ENCODE peak calls at places on chromosomes 16 and 17, in nine cellular contexts. One of them, this sample, is unnamed.

GRCh38 chr17:53217311-53217710 is 605.4 kb upstream of the KIF2B start:
- DNase-seq in OCI-LY7: no peak
- DNase-seq in pancreas: no peak
- DNase-seq in tibial nerve: no peak
- DNase-seq in fibroblast of lung: no peak
- DNase-seq in astrocyte of the cerebellum: no peak
- DNase-seq in skeletal muscle cell: no peak
- DNase-seq in HCT116: no peak
- DNase-seq in ovary: no peak
- DNase-seq in this sample: no peak

GRCh38 chr16:73067671-73068545 is 20.0 kb upstream of the ZFHX3 start:
- DNase-seq in astrocyte of the cerebellum: no peak
- DNase-seq in skeletal muscle cell: no peak
- DNase-seq in fibroblast of lung: no peak
- DNase-seq in pancreas: no peak
- DNase-seq in tibial nerve: no peak
- DNase-seq in ovary: no peak
- DNase-seq in HCT116: no peak
- DNase-seq in OCI-LY7: no peak
- DNase-seq in this sample: no peak

GRCh38 chr17:73575470-73576235 is 68.6 kb downstream of the SDK2 start:
- DNase-seq in ovary: no peak
- DNase-seq in fibroblast of lung: no peak
- DNase-seq in skeletal muscle cell: no peak
- DNase-seq in tibial nerve: no peak
- DNase-seq in pancreas: no peak
- DNase-seq in astrocyte of the cerebellum: no peak
- DNase-seq in OCI-LY7: no peak
- DNase-seq in HCT116: no peak
- DNase-seq in this sample: no peak

GRCh38 chr17:77810536-77810935 is 148.0 kb upstream of the TNRC6C start:
- DNase-seq in pancreas: no peak
- DNase-seq in astrocyte of the cerebellum: peak; percentile 86
- DNase-seq in skeletal muscle cell: peak; percentile 74
- DNase-seq in OCI-LY7: no peak
- DNase-seq in HCT116: no peak
- DNase-seq in tibial nerve: no peak
- DNase-seq in ovary: no peak
- DNase-seq in fibroblast of lung: peak; percentile 86
- DNase-seq in this sample: no peak

GRCh38 chr16:84979516-84979915 is 31.8 kb downstream of the ZDHHC7 start:
- DNase-seq in astrocyte of the cerebellum: no peak
- DNase-seq in pancreas: no peak
- DNase-seq in fibroblast of lung: no peak
- DNase-seq in skeletal muscle cell: no peak
- DNase-seq in OCI-LY7: no peak
- DNase-seq in HCT116: no peak
- DNase-seq in tibial nerve: no peak
- DNase-seq in ovary: no peak
- DNase-seq in this sample: no peak

GRCh38 chr16:35543486-35543885 is 2084.1 kb downstream of the TP53TG3F start:
- DNase-seq in skeletal muscle cell: no peak
- DNase-seq in pancreas: no peak
- DNase-seq in tibial nerve: no peak
- DNase-seq in fibroblast of lung: no peak
- DNase-seq in OCI-LY7: no peak
- DNase-seq in astrocyte of the cerebellum: no peak
- DNase-seq in HCT116: no peak
- DNase-seq in ovary: no peak
- DNase-seq in this sample: no peak

GRCh38 chr17:43140396-43141332 is 15.5 kb upstream of the BRCA1 start:
- DNase-seq in astrocyte of the cerebellum: no peak
- DNase-seq in fibroblast of lung: no peak
- DNase-seq in ovary: no peak
- DNase-seq in OCI-LY7: no peak
- DNase-seq in tibial nerve: no peak
- DNase-seq in HCT116: no peak
- DNase-seq in skeletal muscle cell: no peak
- DNase-seq in pancreas: no peak
- DNase-seq in this sample: no peak

GRCh38 chr16:79685871-79686270 is 85.3 kb upstream of the MAF start:
- DNase-seq in skeletal muscle cell: no peak
- DNase-seq in HCT116: no peak
- DNase-seq in tibial nerve: no peak
- DNase-seq in ovary: no peak
- DNase-seq in OCI-LY7: no peak
- DNase-seq in astrocyte of the cerebellum: no peak
- DNase-seq in fibroblast of lung: no peak
- DNase-seq in pancreas: no peak
- DNase-seq in this sample: no peak

GRCh38 chr16:14303654-14304394 is 232.7 kb downstream of the MRTFB start:
- DNase-seq in fibroblast of lung: no peak
- DNase-seq in pancreas: peak; percentile 55
- DNase-seq in tibial nerve: no peak
- DNase-seq in OCI-LY7: peak; percentile 46
- DNase-seq in skeletal muscle cell: no peak
- DNase-seq in astrocyte of the cerebellum: no peak
- DNase-seq in HCT116: no peak
- DNase-seq in ovary: no peak
- DNase-seq in this sample: no peak

GRCh38 chr16:28597692-28598261 is 927 bp upstream of the SULT1A2 start:
- DNase-seq in OCI-LY7: peak; percentile 58
- DNase-seq in pancreas: no peak
- DNase-seq in ovary: no peak
- DNase-seq in skeletal muscle cell: no peak
- DNase-seq in astrocyte of the cerebellum: no peak
- DNase-seq in fibroblast of lung: no peak
- DNase-seq in HCT116: no peak
- DNase-seq in tibial nerve: no peak
- DNase-seq in this sample: no peak

GRCh38 chr16:54722210-54722676 is 208.4 kb upstream of the IRX5 start:
- DNase-seq in tibial nerve: no peak
- DNase-seq in fibroblast of lung: no peak
- DNase-seq in astrocyte of the cerebellum: no peak
- DNase-seq in HCT116: no peak
- DNase-seq in skeletal muscle cell: no peak
- DNase-seq in pancreas: no peak
- DNase-seq in OCI-LY7: no peak
- DNase-seq in ovary: no peak
- DNase-seq in this sample: no peak

GRCh38 chr16:924806-925205 is 46.0 kb downstream of the LMF1 start:
- DNase-seq in fibroblast of lung: no peak
- DNase-seq in tibial nerve: no peak
- DNase-seq in HCT116: no peak
- DNase-seq in pancreas: no peak
- DNase-seq in OCI-LY7: no peak
- DNase-seq in skeletal muscle cell: no peak
- DNase-seq in ovary: no peak
- DNase-seq in astrocyte of the cerebellum: no peak
- DNase-seq in this sample: peak; percentile 3

GRCh38 chr17:41792835-41793748 is 6.6 kb upstream of the JUP start:
- DNase-seq in OCI-LY7: no peak
- DNase-seq in tibial nerve: no peak
- DNase-seq in skeletal muscle cell: no peak
- DNase-seq in pancreas: peak; percentile 64
- DNase-seq in ovary: peak; percentile 59
- DNase-seq in HCT116: peak; percentile 79
- DNase-seq in fibroblast of lung: peak; percentile 76
- DNase-seq in astrocyte of the cerebellum: no peak
- DNase-seq in this sample: peak; percentile 52

GRCh38 chr17:72717676-72718075 is 374.8 kb downstream of the SLC39A11 start:
- DNase-seq in tibial nerve: no peak
- DNase-seq in HCT116: peak; percentile 76
- DNase-seq in OCI-LY7: no peak
- DNase-seq in ovary: no peak
- DNase-seq in skeletal muscle cell: no peak
- DNase-seq in astrocyte of the cerebellum: no peak
- DNase-seq in pancreas: no peak
- DNase-seq in fibroblast of lung: peak; percentile 23
- DNase-seq in this sample: no peak

GRCh38 chr16:13919330-13919682 is 648 bp upstream of the ERCC4 start:
- DNase-seq in astrocyte of the cerebellum: peak; percentile 22
- DNase-seq in fibroblast of lung: peak; percentile 41
- DNase-seq in OCI-LY7: peak; percentile 59
- DNase-seq in skeletal muscle cell: no peak
- DNase-seq in ovary: no peak
- DNase-seq in pancreas: no peak
- DNase-seq in tibial nerve: peak; percentile 16
- DNase-seq in HCT116: peak; percentile 51
- DNase-seq in this sample: no peak

GRCh38 chr16:49463529-49463928 is 89.9 kb downstream of the C16orf78 start:
- DNase-seq in tibial nerve: no peak
- DNase-seq in astrocyte of the cerebellum: no peak
- DNase-seq in fibroblast of lung: no peak
- DNase-seq in ovary: no peak
- DNase-seq in OCI-LY7: peak; percentile 94
- DNase-seq in HCT116: no peak
- DNase-seq in pancreas: no peak
- DNase-seq in skeletal muscle cell: no peak
- DNase-seq in this sample: no peak

GRCh38 chr17:40801157-40801556 is 1.4 kb upstream of the KRT28 start:
- DNase-seq in OCI-LY7: no peak
- DNase-seq in astrocyte of the cerebellum: no peak
- DNase-seq in tibial nerve: no peak
- DNase-seq in pancreas: no peak
- DNase-seq in fibroblast of lung: no peak
- DNase-seq in ovary: no peak
- DNase-seq in HCT116: no peak
- DNase-seq in skeletal muscle cell: no peak
- DNase-seq in this sample: no peak

GRCh38 chr16:4487955-4488481 is 11.8 kb downstream of the HMOX2 start:
- DNase-seq in tibial nerve: no peak
- DNase-seq in skeletal muscle cell: no peak
- DNase-seq in astrocyte of the cerebellum: peak; percentile 43
- DNase-seq in fibroblast of lung: peak; percentile 80
- DNase-seq in OCI-LY7: no peak
- DNase-seq in pancreas: no peak
- DNase-seq in ovary: no peak
- DNase-seq in HCT116: no peak
- DNase-seq in this sample: no peak

GRCh38 chr17:74918906-74919305 is 4.1 kb downstream of the USH1G start:
- DNase-seq in ovary: no peak
- DNase-seq in astrocyte of the cerebellum: no peak
- DNase-seq in skeletal muscle cell: no peak
- DNase-seq in OCI-LY7: no peak
- DNase-seq in pancreas: no peak
- DNase-seq in tibial nerve: no peak
- DNase-seq in fibroblast of lung: no peak
- DNase-seq in HCT116: no peak
- DNase-seq in this sample: no peak

GRCh38 chr17:36188891-36189306 is 7.7 kb downstream of the CCL3L1 start:
- DNase-seq in pancreas: no peak
- DNase-seq in astrocyte of the cerebellum: no peak
- DNase-seq in fibroblast of lung: no peak
- DNase-seq in ovary: no peak
- DNase-seq in skeletal muscle cell: no peak
- DNase-seq in HCT116: no peak
- DNase-seq in tibial nerve: no peak
- DNase-seq in OCI-LY7: peak; percentile 43
- DNase-seq in this sample: no peak

GRCh38 chr17:45129426-45129939 is 2.8 kb downstream of the PLCD3 start:
- DNase-seq in astrocyte of the cerebellum: no peak
- DNase-seq in tibial nerve: no peak
- DNase-seq in skeletal muscle cell: no peak
- DNase-seq in ovary: peak; percentile 55
- DNase-seq in pancreas: no peak
- DNase-seq in fibroblast of lung: no peak
- DNase-seq in HCT116: no peak
- DNase-seq in OCI-LY7: no peak
- DNase-seq in this sample: no peak
- H3K4me3 ChIP-seq in astrocyte of the cerebellum: no peak overlapping the region
- H3K4me3 ChIP-seq in tibial nerve: no peak overlapping the region
- H3K4me3 ChIP-seq in skeletal muscle cell: no peak overlapping the region
- H3K4me3 ChIP-seq in ovary: no peak overlapping the region
- H3K4me3 ChIP-seq in pancreas: no peak overlapping the region
- H3K4me3 ChIP-seq in fibroblast of lung: no peak overlapping the region
- H3K4me3 ChIP-seq in HCT116: no peak overlapping the region
- H3K4me3 ChIP-seq in OCI-LY7: no peak overlapping the region
- H3K4me3 ChIP-seq in this sample: no peak overlapping the region

DNA sequence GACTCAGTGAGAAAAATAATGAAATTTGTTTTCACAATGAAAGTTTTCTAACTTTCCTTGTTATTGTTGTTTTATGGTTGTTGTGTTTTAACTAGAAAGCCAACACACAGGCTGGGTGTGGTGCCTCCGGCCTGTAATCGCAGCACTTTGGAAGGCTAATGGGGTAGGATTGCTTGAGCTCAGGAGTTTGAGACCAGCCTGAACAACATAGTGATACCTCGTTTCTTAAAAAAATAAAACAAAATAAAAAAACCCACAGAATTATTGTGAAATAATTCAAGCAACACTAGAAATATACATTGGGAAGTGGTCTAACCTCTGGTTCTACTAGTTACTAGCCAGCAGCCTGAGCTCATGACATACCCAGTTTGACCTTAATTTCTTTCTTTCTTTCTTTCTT is 630 bp downstream of the MILR1 start:
- DNase-seq in tibial nerve: no peak
- DNase-seq in ovary: no peak
- DNase-seq in HCT116: no peak
- DNase-seq in OCI-LY7: peak; percentile 23
- DNase-seq in skeletal muscle cell: no peak
- DNase-seq in fibroblast of lung: no peak
- DNase-seq in astrocyte of the cerebellum: no peak
- DNase-seq in pancreas: no peak
- DNase-seq in this sample: no peak
- H3K4me3 ChIP-seq in tibial nerve: no peak overlapping the region
- H3K4me3 ChIP-seq in ovary: no peak overlapping the region
- H3K4me3 ChIP-seq in HCT116: no peak overlapping the region
- H3K4me3 ChIP-seq in OCI-LY7: peak overlapping the region; percentile 76
- H3K4me3 ChIP-seq in skeletal muscle cell: no peak overlapping the region
- H3K4me3 ChIP-seq in fibroblast of lung: peak overlapping the region; percentile 61
- H3K4me3 ChIP-seq in astrocyte of the cerebellum: no peak overlapping the region
- H3K4me3 ChIP-seq in pancreas: no peak overlapping the region
- H3K4me3 ChIP-seq in this sample: no peak overlapping the region

GRCh38 chr17:44558349-44559287 is 1.3 kb downstream of the FZD2 start:
- DNase-seq in skeletal muscle cell: no peak
- DNase-seq in ovary: peak; percentile 45
- DNase-seq in pancreas: no peak
- DNase-seq in OCI-LY7: no peak
- DNase-seq in tibial nerve: no peak
- DNase-seq in astrocyte of the cerebellum: no peak
- DNase-seq in fibroblast of lung: peak; percentile 61
- DNase-seq in HCT116: no peak
- DNase-seq in this sample: no peak
- H3K4me3 ChIP-seq in skeletal muscle cell: peak overlapping the region; percentile 68
- H3K4me3 ChIP-seq in ovary: peak overlapping the region; percentile 52
- H3K4me3 ChIP-seq in pancreas: no peak overlapping the region
- H3K4me3 ChIP-seq in OCI-LY7: no peak overlapping the region
- H3K4me3 ChIP-seq in tibial nerve: peak overlapping the region; percentile 56
- H3K4me3 ChIP-seq in astrocyte of the cerebellum: peak overlapping the region; percentile 71
- H3K4me3 ChIP-seq in fibroblast of lung: peak overlapping the region; percentile 57
- H3K4me3 ChIP-seq in HCT116: no peak overlapping the region
- H3K4me3 ChIP-seq in this sample: no peak overlapping the region

DNA sequence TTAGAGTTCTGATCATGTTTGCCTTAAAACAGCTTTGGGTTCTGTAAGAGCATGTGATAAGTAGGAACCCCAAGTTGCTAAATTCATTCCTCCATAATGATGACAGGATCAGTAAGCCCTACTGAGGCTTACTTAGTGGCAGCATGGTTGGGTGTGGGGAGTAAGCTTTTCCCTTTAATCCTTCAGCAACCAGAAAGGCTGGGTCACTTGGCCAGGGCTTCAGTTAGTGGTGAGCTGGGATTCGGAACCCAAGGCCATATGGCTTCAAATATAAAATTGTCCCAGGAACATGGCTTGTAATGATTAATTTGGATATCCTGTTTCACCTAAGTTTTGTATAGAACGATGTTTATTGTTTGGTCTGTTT is 850 bp downstream of the GINS3 start:
- DNase-seq in HCT116: no peak
- DNase-seq in skeletal muscle cell: no peak
- DNase-seq in tibial nerve: no peak
- DNase-seq in OCI-LY7: peak; percentile 27
- DNase-seq in astrocyte of the cerebellum: no peak
- DNase-seq in ovary: no peak
- DNase-seq in pancreas: no peak
- DNase-seq in fibroblast of lung: peak; percentile 4
- DNase-seq in this sample: no peak
- H3K4me3 ChIP-seq in HCT116: peak overlapping the region; percentile 94
- H3K4me3 ChIP-seq in skeletal muscle cell: peak overlapping the region; percentile 94
- H3K4me3 ChIP-seq in tibial nerve: peak overlapping the region; percentile 97
- H3K4me3 ChIP-seq in OCI-LY7: peak overlapping the region; percentile 86
- H3K4me3 ChIP-seq in astrocyte of the cerebellum: peak overlapping the region; percentile 62
- H3K4me3 ChIP-seq in ovary: peak overlapping the region; percentile 86
- H3K4me3 ChIP-seq in pancreas: peak overlapping the region; percentile 94
- H3K4me3 ChIP-seq in fibroblast of lung: peak overlapping the region; percentile 94
- H3K4me3 ChIP-seq in this sample: peak overlapping the region; percentile 77